ENCODE peak calls at places on chromosomes 2 and 18, in four cellular contexts. One of them, this sample, is unnamed.

GRCh38 chr2:56444339-56444738 is 260.5 kb downstream of the CCDC85A start:
- DNase-seq in WTC11: no peak
- DNase-seq in K562: no peak
- DNase-seq in HepG2: no peak
- DNase-seq in this sample: peak

GRCh38 chr2:241742320-241742939 is 8.0 kb downstream of the D2HGDH start:
- DNase-seq in HepG2: no peak
- DNase-seq in WTC11: no peak
- DNase-seq in K562: no peak
- DNase-seq in this sample: no peak

GRCh38 chr2:84486436-84487115 is 27.5 kb upstream of the SUCLG1 start:
- DNase-seq in HepG2: peak
- DNase-seq in K562: no peak
- DNase-seq in WTC11: no peak
- DNase-seq in this sample: no peak

GRCh38 chr2:220660277-220661155 is 911.6 kb downstream of the EPHA4 start:
- DNase-seq in WTC11: no peak
- DNase-seq in K562: no peak
- DNase-seq in HepG2: no peak
- DNase-seq in this sample: no peak

GRCh38 chr2:134988994-134989605 is 58.1 kb downstream of the MAP3K19 start:
- DNase-seq in K562: peak
- DNase-seq in WTC11: no peak
- DNase-seq in HepG2: peak
- DNase-seq in this sample: peak

GRCh38 chr2:240136671-240137292 is 677 bp upstream of the COPS9 start:
- DNase-seq in K562: peak
- DNase-seq in HepG2: no peak
- DNase-seq in WTC11: no peak
- DNase-seq in this sample: no peak

GRCh38 chr2:219636144-219636915 is 8.9 kb downstream of the SLC4A3 start:
- DNase-seq in K562: no peak
- DNase-seq in WTC11: no peak
- DNase-seq in HepG2: no peak
- DNase-seq in this sample: no peak

GRCh38 chr2:174004900-174005605 is 39.9 kb upstream of the SP3 start:
- DNase-seq in K562: no peak
- DNase-seq in HepG2: no peak
- DNase-seq in WTC11: no peak
- DNase-seq in this sample: no peak

GRCh38 chr18:55918449-55918848 is 330.5 kb upstream of the TCF4 start:
- DNase-seq in WTC11: no peak
- DNase-seq in HepG2: no peak
- DNase-seq in K562: no peak
- DNase-seq in this sample: no peak

GRCh38 chr2:107437265-107437664 is 389.4 kb upstream of the RGPD4 start:
- DNase-seq in HepG2: no peak
- DNase-seq in WTC11: no peak
- DNase-seq in K562: no peak
- DNase-seq in this sample: no peak

GRCh38 chr2:86290596-86291327 is 46.7 kb downstream of the REEP1 start:
- DNase-seq in HepG2: no peak
- DNase-seq in K562: no peak
- DNase-seq in WTC11: no peak
- DNase-seq in this sample: no peak

GRCh38 chr2:111122631-111123421 is 2.1 kb downstream of the BCL2L11 start:
- DNase-seq in HepG2: peak
- DNase-seq in K562: no peak
- DNase-seq in WTC11: peak
- DNase-seq in this sample: peak

GRCh38 chr18:3245185-3245564 is 2.4 kb upstream of the MYL12A start:
- DNase-seq in HepG2: no peak
- DNase-seq in K562: no peak
- DNase-seq in WTC11: no peak
- DNase-seq in this sample: no peak

GRCh38 chr18:3245853-3246635 is 1.6 kb upstream of the MYL12A start:
- DNase-seq in K562: peak
- DNase-seq in WTC11: peak
- DNase-seq in HepG2: peak
- DNase-seq in this sample: peak

GRCh38 chr18:3247243-3248061 is at the start of gene MYL12A:
- DNase-seq in WTC11: peak
- DNase-seq in HepG2: peak
- DNase-seq in K562: peak
- DNase-seq in this sample: peak

GRCh38 chr18:3248062-3248669 is 565 bp downstream of the MYL12A start:
- DNase-seq in HepG2: no peak
- DNase-seq in K562: no peak
- DNase-seq in WTC11: no peak
- DNase-seq in this sample: peak

DNA sequence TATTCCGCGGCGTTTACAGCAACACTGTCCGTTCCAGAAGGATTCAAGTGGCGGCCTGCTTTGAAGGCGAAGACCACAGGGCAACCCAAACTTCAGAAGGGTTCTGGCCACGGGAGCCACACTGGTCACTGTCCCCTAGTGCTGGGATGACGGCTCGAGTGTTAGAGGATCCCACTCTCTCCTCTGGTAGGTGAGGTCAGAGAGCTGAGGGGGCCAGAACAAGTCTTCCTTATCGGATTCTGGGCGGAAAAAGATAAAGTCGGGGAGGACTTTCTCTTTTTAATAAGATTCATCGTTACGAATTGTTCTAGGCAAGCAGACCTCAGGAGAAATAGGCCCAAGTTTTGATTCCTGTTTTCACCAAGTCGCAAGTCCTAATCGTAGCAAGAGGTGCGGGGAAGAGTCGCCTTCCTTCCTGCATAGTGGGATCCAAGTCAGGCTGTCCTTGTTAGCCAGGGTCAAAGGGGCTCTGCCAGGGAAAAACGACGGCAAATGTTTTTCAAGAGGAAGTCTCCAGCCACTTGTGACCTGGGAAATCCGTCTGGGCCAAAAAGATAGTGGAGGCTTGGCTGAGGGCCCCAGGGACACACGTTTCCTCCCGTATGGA is 862 bp upstream of the MYL12A start:
- DNase-seq in WTC11: no peak
- DNase-seq in K562: peak
- DNase-seq in HepG2: no peak
- DNase-seq in this sample: no peak
- TF ChIP-seq ELF4 in WTC11: no peak
- TF ChIP-seq ELF4 in K562: peak
- TF ChIP-seq ELF4 in HepG2: no peak
- TF ChIP-seq ELF4 in this sample: no peak

GRCh38 chr2:38720613-38721241 is 30.4 kb downstream of the SRSF7 start:
- DNase-seq in HepG2: no peak
- DNase-seq in K562: no peak
- DNase-seq in WTC11: no peak
- DNase-seq in this sample: no peak
- TF ChIP-seq SP1 in HepG2: no peak
- TF ChIP-seq SP1 in K562: no peak
- TF ChIP-seq SP1 in WTC11: no peak
- TF ChIP-seq SP1 in this sample: no peak

GRCh38 chr2:209809256-209809655 is 37.6 kb downstream of the UNC80 start:
- DNase-seq in K562: no peak
- DNase-seq in WTC11: no peak
- DNase-seq in HepG2: no peak
- DNase-seq in this sample: no peak
- TF ChIP-seq ELF4 in K562: no peak
- TF ChIP-seq ELF4 in WTC11: no peak
- TF ChIP-seq ELF4 in HepG2: no peak
- TF ChIP-seq ELF4 in this sample: no peak

DNA sequence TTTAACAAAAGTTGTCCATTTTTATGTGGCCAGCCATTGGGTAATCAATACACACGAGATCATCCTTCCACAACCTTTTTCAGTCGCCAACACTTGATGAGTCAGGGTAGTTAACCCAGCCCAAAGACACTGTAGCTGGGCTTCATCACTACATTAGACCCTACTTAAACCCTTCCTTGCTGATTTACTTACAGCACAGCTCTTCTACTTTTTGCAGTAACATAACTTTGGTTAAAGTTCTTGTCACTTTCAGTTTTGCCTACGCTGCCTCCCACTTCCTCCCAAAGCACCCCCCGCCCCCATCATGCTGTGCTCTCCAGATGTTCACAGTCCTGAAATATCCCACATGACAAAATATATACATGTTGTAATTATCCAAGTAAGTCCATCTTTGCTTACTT is 103.6 kb downstream of the CDK15 start:
- DNase-seq in WTC11: no peak
- DNase-seq in K562: no peak
- DNase-seq in HepG2: no peak
- DNase-seq in this sample: no peak
- TF ChIP-seq SP1 in WTC11: no peak
- TF ChIP-seq SP1 in K562: no peak
- TF ChIP-seq SP1 in HepG2: no peak
- TF ChIP-seq SP1 in this sample: no peak

This sample was measured in HEK293T.